ENCODE peak calls at places on chromosomes 5 and 9, in five cellular contexts. Z is SK-MEL-5, A is AG08395, B is ACHN, E is mucosa of gallbladder. D is an unnamed sample.

GRCh38 chr5:1701884-1702283 is 97.8 kb downstream of the MRPL36 start:
- DNase-seq in Z (no peak), A (no peak), B (no peak), E (no peak), D (no peak)

GRCh38 chr5:35908266-35908665 is 30.2 kb downstream of the CAPSL start:
- DNase-seq in Z (no peak), A (no peak), B (no peak), E (no peak), D (no peak)

GRCh38 chr9:120386390-120387131 is 193.4 kb downstream of the CDK5RAP2 start:
- DNase-seq in Z (no peak), A (no peak), B (no peak), E (no peak), D (no peak)

GRCh38 chr9:87991151-87991870 is 17.0 kb upstream of the CDK20 start:
- DNase-seq in Z (no peak), A (no peak), B (no peak), E (no peak), D (no peak)

GRCh38 chr5:82396396-82396795 is 118.2 kb upstream of the RPS23 start:
- DNase-seq in Z (no peak), A (no peak), B (no peak), E (no peak), D (no peak)

GRCh38 chr5:150068961-150069618 is 17.3 kb downstream of the CSF1R start:
- DNase-seq in Z (no peak), A (no peak), B (no peak), E (no peak), D (no peak)

GRCh38 chr5:150116667-150117395 is 30.5 kb upstream of the CSF1R start:
- DNase-seq in Z (no peak), A (no peak), B (no peak), E (peak), D (peak)

GRCh38 chr5:172104021-172104420 is 84.0 kb downstream of the STK10 start:
- DNase-seq in Z (no peak), A (no peak), B (no peak), E (no peak), D (no peak)

GRCh38 chr5:100709771-100710170 is 174.6 kb downstream of the FAM174A start:
- DNase-seq in Z (no peak), A (no peak), B (no peak), E (no peak), D (no peak)

GRCh38 chr9:4678679-4679267 is 596 bp upstream of the CDC37L1 start:
- DNase-seq in Z (peak), A (peak), B (peak), E (no peak), D (no peak)

GRCh38 chr5:17304282-17304681 is 86.9 kb downstream of the BASP1 start:
- DNase-seq in Z (no peak), A (no peak), B (no peak), E (no peak), D (no peak)

GRCh38 chr9:116066221-116066620 is 87.4 kb upstream of the PAPPA start:
- DNase-seq in Z (no peak), A (no peak), B (no peak), E (no peak), D (no peak)

GRCh38 chr9:92657296-92658094 is 12.4 kb downstream of the IPPK start:
- DNase-seq in Z (no peak), A (no peak), B (no peak), E (no peak), D (no peak)

GRCh38 chr5:10328323-10328722 is 20.6 kb upstream of the CMBL start:
- DNase-seq in Z (no peak), A (no peak), B (no peak), E (no peak), D (no peak)

GRCh38 chr5:3650315-3650714 is 54.7 kb downstream of the IRX1 start:
- DNase-seq in Z (no peak), A (no peak), B (no peak), E (no peak), D (no peak)

GRCh38 chr9:479316-479715 is 264.7 kb downstream of the DOCK8 start:
- DNase-seq in Z (no peak), A (no peak), B (peak), E (no peak), D (no peak)

GRCh38 chr9:19642256-19642655 is 146.6 kb downstream of the SLC24A2 start:
- DNase-seq in Z (peak), A (no peak), B (no peak), E (no peak), D (no peak)

GRCh38 chr5:38640012-38640395 is 83.6 kb upstream of the LIFR start:
- DNase-seq in Z (no peak), A (no peak), B (no peak), E (no peak), D (no peak)

GRCh38 chr5:139181835-139182452 is 16.2 kb downstream of the SIL1 start:
- DNase-seq in Z (peak), A (peak), B (no peak), E (no peak), D (peak)

GRCh38 chr5:40223884-40224402 is 455.8 kb upstream of the PTGER4 start:
- DNase-seq in Z (peak), A (peak), B (no peak), E (no peak), D (peak)

GRCh38 chr9:111284703-111285102 is 45.3 kb downstream of the OR2K2 start:
- DNase-seq in Z (no peak), A (no peak), B (no peak), E (no peak), D (no peak)

GRCh38 chr5:143065185-143065584 is 295.0 kb downstream of the ARHGAP26 start:
- DNase-seq in Z (no peak), A (no peak), B (no peak), E (no peak), D (no peak)

GRCh38 chr9:117403403-117403811 is 11.4 kb downstream of the ASTN2 start:
- DNase-seq in Z (no peak), A (no peak), B (no peak), E (no peak), D (no peak)

GRCh38 chr5:150567031-150567680 is 59.2 kb downstream of the NDST1 start:
- DNase-seq in Z (peak), A (peak), B (no peak), E (no peak), D (no peak)

GRCh38 chr5:174189638-174190037 is 144.1 kb downstream of the NSG2 start:
- DNase-seq in Z (no peak), A (no peak), B (no peak), E (peak), D (no peak)

GRCh38 chr5:14306415-14306814 is 163.3 kb downstream of the TRIO start:
- DNase-seq in Z (no peak), A (no peak), B (no peak), E (no peak), D (no peak)

GRCh38 chr5:135024956-135025729 is 8.9 kb downstream of the PITX1 start:
- DNase-seq in Z (no peak), A (no peak), B (no peak), E (no peak), D (peak)

GRCh38 chr5:14277407-14278320 is 134.5 kb downstream of the TRIO start:
- DNase-seq in Z (peak), A (no peak), B (no peak), E (no peak), D (no peak)

GRCh38 chr5:35133186-35133585 is 85.4 kb upstream of the AGXT2 start:
- DNase-seq in Z (no peak), A (no peak), B (no peak), E (no peak), D (no peak)

GRCh38 chr5:138573949-138574670 is 1.1 kb downstream of the HSPA9 start:
- DNase-seq in Z (no peak), A (peak), B (peak), E (no peak), D (no peak)

GRCh38 chr5:1010181-1010510 is 1.5 kb downstream of the NKD2 start:
- DNase-seq in Z (no peak), A (no peak), B (no peak), E (no peak), D (no peak)

GRCh38 chr5:84779206-84779605 is 394.5 kb upstream of the EDIL3 start:
- DNase-seq in Z (peak), A (no peak), B (no peak), E (no peak), D (no peak)

GRCh38 chr5:55063220-55063863 is 39.1 kb upstream of the GZMA start:
- DNase-seq in Z (no peak), A (peak), B (no peak), E (no peak), D (no peak)

GRCh38 chr5:150651382-150651781 is 9.7 kb upstream of the MYOZ3 start:
- DNase-seq in Z (no peak), A (no peak), B (no peak), E (no peak), D (no peak)

GRCh38 chr9:96136992-96137665 is 164.8 kb downstream of the HSD17B3 start:
- DNase-seq in Z (no peak), A (peak), B (no peak), E (peak), D (peak)

GRCh38 chr9:111622626-111623025 is 8.5 kb upstream of the DNAJC25 start:
- DNase-seq in Z (peak), A (peak), B (peak), E (peak), D (peak)

D was measured in H54.